ENCODE peak calls at places on chromosomes 7 and 10, in four cellular contexts. U is gastrocnemius medialis, S is HCT116, T is brain microvascular endothelial cell. F is an unnamed sample.

GRCh38 chr7:5282464-5283316 is at the start of gene SLC29A4:
- DNase-seq in S (peak; percentile 13), U (no peak), T (no peak), F (no peak)

GRCh38 chr7:102472126-102473041 is 6.3 kb downstream of the POLR2J start:
- DNase-seq in T (no peak), S (no peak), U (peak; percentile 1), F (no peak)

GRCh38 chr10:62175256-62175655 is 93.4 kb downstream of the RTKN2 start:
- DNase-seq in U (no peak), S (no peak), T (no peak), F (no peak)

GRCh38 chr10:84337199-84337598 is 8.8 kb downstream of the CCSER2 start:
- DNase-seq in T (peak; percentile 36), S (no peak), U (no peak), F (no peak)

GRCh38 chr10:124225468-124226270 is 132.3 kb upstream of the CHST15 start:
- DNase-seq in S (no peak), U (no peak), T (no peak), F (no peak)

GRCh38 chr7:157722137-157723060 is 385.6 kb downstream of the DNAJB6 start:
- DNase-seq in S (no peak), U (no peak), T (no peak), F (no peak)

GRCh38 chr7:133582766-133583523 is 330.1 kb downstream of the EXOC4 start:
- DNase-seq in U (no peak), S (no peak), T (peak; percentile 33), F (no peak)

GRCh38 chr7:39353615-39354376 is 212.4 kb upstream of the YAE1 start:
- DNase-seq in S (no peak), T (peak; percentile 17), U (no peak), F (peak; percentile 15)

GRCh38 chr10:110083884-110084283 is 76.1 kb downstream of the ADD3 start:
- DNase-seq in T (peak; percentile 12), S (no peak), U (no peak), F (no peak)

GRCh38 chr10:3783721-3784432 is 1.1 kb downstream of the KLF6 start:
- DNase-seq in S (no peak), U (peak; percentile 85), T (peak; percentile 39), F (peak; percentile 53)

GRCh38 chr10:71614946-71615345 is 104.6 kb downstream of the C10orf105 start:
- DNase-seq in U (no peak), T (no peak), S (no peak), F (no peak)

GRCh38 chr7:155715406-155715805 is 70.9 kb downstream of the RBM33 start:
- DNase-seq in T (no peak), U (no peak), S (no peak), F (no peak)

DNA sequence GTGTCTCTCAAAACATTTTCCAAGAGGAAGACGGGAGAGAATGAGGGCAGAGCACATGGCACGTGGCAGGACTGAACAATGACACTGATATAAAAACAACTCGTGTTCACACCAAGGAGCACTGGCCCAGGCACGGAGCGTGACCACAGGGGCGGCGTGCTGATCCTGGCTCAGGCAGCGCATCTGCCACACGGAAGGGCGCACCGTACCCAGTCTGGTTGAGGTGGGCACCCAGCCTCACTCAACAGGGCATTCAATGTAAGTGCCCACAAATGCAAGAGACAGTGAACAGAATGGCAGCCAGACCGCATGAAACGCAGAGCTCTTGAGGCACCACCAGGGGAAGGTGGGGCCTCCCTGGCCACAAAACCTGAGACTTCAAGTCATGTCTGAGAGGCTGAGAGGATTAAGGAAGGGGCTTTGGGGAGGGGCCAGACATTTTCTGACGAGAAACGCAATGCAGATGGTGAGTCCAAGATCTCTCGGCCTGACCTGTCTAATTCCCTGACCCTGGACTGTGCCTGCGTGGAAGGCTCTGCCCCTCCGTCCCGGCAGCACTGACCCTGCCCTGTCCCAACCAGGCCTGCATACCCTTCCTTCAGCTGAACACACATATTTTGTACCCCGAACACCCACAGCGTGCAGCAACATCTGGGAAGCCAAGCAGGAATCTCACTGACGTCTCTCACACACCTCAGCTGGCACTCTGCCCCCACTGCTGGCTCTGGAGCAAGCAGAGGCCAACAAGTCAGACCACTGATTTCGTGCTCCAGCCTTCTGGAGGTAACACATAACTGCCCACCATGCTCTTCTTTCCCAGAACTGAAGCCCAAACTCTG is 35.5 kb downstream of the VOPP1 start:
- DNase-seq in T (no peak), U (no peak), S (no peak), F (no peak)
- H3K4me3 ChIP-seq in T (no peak overlapping the region), U (no peak overlapping the region), S (no peak overlapping the region), F (no peak overlapping the region)

GRCh38 chr7:6385909-6386560 is 61.7 kb downstream of the DAGLB start:
- DNase-seq in T (no peak), U (no peak), S (no peak), F (no peak)

GRCh38 chr7:6387734-6388294 is 59.9 kb downstream of the DAGLB start:
- DNase-seq in U (no peak), S (no peak), T (no peak), F (no peak)

GRCh38 chr7:6386779-6387178 is 61.0 kb downstream of the DAGLB start:
- DNase-seq in T (no peak), S (no peak), U (no peak), F (no peak)

GRCh38 chr7:6392712-6393666 is 54.8 kb downstream of the DAGLB start:
- DNase-seq in S (peak; percentile 69), U (peak; percentile 67), T (peak; percentile 84), F (peak; percentile 67)

DNA sequence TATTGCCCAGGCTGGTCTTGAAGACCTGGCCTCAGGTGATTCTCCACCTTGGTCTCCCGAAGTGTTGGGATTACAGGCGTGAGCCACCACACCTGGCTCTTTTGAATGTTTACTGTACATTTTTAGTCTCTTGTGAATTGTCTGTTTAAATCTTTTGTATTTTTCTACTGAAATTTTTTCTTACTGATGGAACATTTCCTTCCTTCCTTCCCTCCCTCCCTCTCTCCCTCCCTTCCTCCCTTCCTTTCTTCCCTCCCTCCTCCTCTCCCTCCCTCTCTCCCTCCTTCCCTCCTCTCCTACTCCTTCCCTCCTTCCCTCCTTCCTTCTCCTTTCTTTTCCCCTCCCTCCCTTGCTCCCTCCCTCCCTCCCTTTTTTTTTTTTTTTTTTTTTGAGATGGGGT is 58.0 kb downstream of the DAGLB start:
- DNase-seq in U (no peak), S (no peak), T (no peak), F (no peak)
- H3K36me3 ChIP-seq in U (no peaks in the 10 kb centered on the region), S (peaks cover 22% of the 10 kb centered on the region), T (peaks cover 39% of the 10 kb centered on the region), F (peaks cover 66% of the 10 kb centered on the region)

DNA sequence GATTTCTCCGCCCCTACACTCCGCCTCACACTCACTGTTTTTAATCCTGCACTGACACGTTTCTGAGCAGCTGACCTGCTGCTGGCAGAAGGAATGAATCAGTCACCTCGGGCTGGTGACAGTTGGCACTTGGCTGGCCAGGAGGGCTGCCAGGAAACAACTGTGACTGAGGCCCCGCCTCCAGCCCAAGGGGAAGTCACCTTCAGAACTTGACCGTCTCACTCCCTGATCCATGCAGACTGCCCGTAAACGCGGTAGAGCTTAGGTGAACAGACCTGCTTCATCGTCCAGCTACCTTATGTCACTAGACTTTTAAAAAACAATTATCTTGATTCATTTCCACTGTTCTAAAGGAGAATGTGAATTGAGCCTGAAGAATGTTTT is 107.5 kb downstream of the DOCK1 start:
- DNase-seq in T (no peak), S (peak; percentile 18), U (peak; percentile 55), F (no peak)
- H3K4me3 ChIP-seq in T (no peak overlapping the region), S (no peak overlapping the region), U (no peak overlapping the region), F (no peak overlapping the region)

GRCh38 chr7:75579899-75580298 is 87.8 kb downstream of the SPDYE5 start:
- DNase-seq in U (no peak), S (no peak), T (no peak), F (no peak)

GRCh38 chr7:75578081-75578480 is 86.0 kb downstream of the SPDYE5 start:
- DNase-seq in S (no peak), U (no peak), T (no peak), F (no peak)

GRCh38 chr7:75584385-75584784 is 92.3 kb downstream of the SPDYE5 start:
- DNase-seq in U (no peak), T (no peak), S (no peak), F (no peak)

GRCh38 chr7:75583255-75583654 is 91.1 kb downstream of the SPDYE5 start:
- DNase-seq in U (no peak), T (no peak), S (no peak), F (no peak)
- H3K36me3 ChIP-seq in U (no peaks in the 10 kb centered on the region), T (no peaks in the 10 kb centered on the region), S (peaks cover 3% of the 10 kb centered on the region), F (no peaks in the 10 kb centered on the region)

DNA sequence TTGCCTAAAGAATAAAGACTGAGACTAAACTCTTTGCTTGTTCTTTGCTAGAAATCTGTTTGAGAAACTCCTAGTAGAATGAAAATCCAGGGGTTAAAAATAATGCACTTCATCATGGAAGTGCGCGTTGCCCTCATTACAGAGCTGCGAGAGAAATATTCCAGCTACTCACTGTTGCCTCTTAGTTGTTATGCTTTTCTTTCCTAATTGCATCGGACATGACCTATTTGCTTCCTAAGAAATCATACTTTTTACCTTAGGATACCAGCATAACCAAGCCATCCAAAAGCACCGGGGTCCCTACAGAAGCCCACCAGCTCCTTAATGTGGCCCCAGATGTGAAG is 643 bp downstream of the THSD7A start:
- DNase-seq in T (no peak), S (no peak), U (no peak), F (no peak)
- H3K4me3 ChIP-seq in T (peak overlapping the region; percentile 65), S (peak overlapping the region; percentile 71), U (peak overlapping the region; percentile 57), F (no peak overlapping the region)

GRCh38 chr7:79458796-79459195 is 5.3 kb upstream of the MAGI2 start:
- DNase-seq in T (no peak), S (no peak), U (no peak), F (no peak)
- H3K36me3 ChIP-seq in T (no peaks in the 10 kb centered on the region), S (no peaks in the 10 kb centered on the region), U (no peaks in the 10 kb centered on the region), F (no peaks in the 10 kb centered on the region)

GRCh38 chr10:130359711-130360110 is 223.5 kb downstream of the GLRX3 start:
- DNase-seq in U (no peak), S (no peak), T (no peak), F (no peak)
- H3K4me3 ChIP-seq in U (no peak overlapping the region), S (no peak overlapping the region), T (no peak overlapping the region), F (no peak overlapping the region)

GRCh38 chr10:97373456-97373855 is 27.7 kb downstream of the RRP12 start:
- DNase-seq in S (no peak), T (no peak), U (no peak), F (no peak)
- H3K36me3 ChIP-seq in S (peaks cover 23% of the 10 kb centered on the region), T (peaks cover 59% of the 10 kb centered on the region), U (no peaks in the 10 kb centered on the region), F (peaks cover 43% of the 10 kb centered on the region)

F was measured in MG63.